ENCODE peak calls at places on chromosomes 7 and 10, in six cellular contexts. M is A549, P is astrocyte of the spinal cord, T is left lung, W is body of pancreas, N is heart left ventricle. O is an unnamed sample.

GRCh38 chr7:27677912-27678612 is 15.4 kb upstream of the HIBADH start:
- DNase-seq in T (no peak), W (peak; percentile 48), M (peak; percentile 93), P (peak; percentile 95), N (no peak), O (peak; percentile 96)

GRCh38 chr7:138738551-138739335 is 37.6 kb upstream of the SVOPL start:
- DNase-seq in T (peak; percentile 71), W (peak; percentile 92), M (peak; percentile 86), P (peak; percentile 91), N (peak; percentile 70), O (peak; percentile 26)

GRCh38 chr10:43340619-43341018 is 30.8 kb upstream of the FXYD4 start:
- DNase-seq in W (peak; percentile 61), P (no peak), M (peak; percentile 90), N (no peak), T (peak; percentile 82), O (no peak)

GRCh38 chr10:71911296-71911954 is 52.8 kb upstream of the CHST3 start:
- DNase-seq in N (no peak), T (no peak), P (no peak), M (no peak), W (no peak), O (no peak)

GRCh38 chr10:79028056-79028430 is 40.7 kb upstream of the ZMIZ1 start:
- DNase-seq in N (no peak), T (peak; percentile 2), P (no peak), M (no peak), W (no peak), O (no peak)

GRCh38 chr10:80260295-80261243 is 28.9 kb downstream of the MAT1A start:
- DNase-seq in P (no peak), N (no peak), M (peak; percentile 24), T (no peak), W (peak; percentile 48), O (no peak)

GRCh38 chr7:44395067-44395466 is 69.7 kb upstream of the CAMK2B start:
- DNase-seq in T (no peak), N (no peak), P (no peak), M (no peak), W (no peak), O (no peak)

GRCh38 chr10:45180507-45180906 is 134.9 kb downstream of the OR13A1 start:
- DNase-seq in P (no peak), N (no peak), M (no peak), W (no peak), T (no peak), O (no peak)

GRCh38 chr10:121804460-121804859 is 123.4 kb downstream of the ATE1 start:
- DNase-seq in N (no peak), P (peak; percentile 44), T (no peak), W (no peak), M (no peak), O (no peak)

GRCh38 chr7:116169060-116169459 is 41.3 kb upstream of the TES start:
- DNase-seq in P (peak; percentile 76), T (no peak), W (no peak), M (peak; percentile 52), N (no peak), O (no peak)

GRCh38 chr10:4279649-4280048 is 494.6 kb upstream of the KLF6 start:
- DNase-seq in N (no peak), M (no peak), T (no peak), W (no peak), P (peak; percentile 41), O (no peak)

GRCh38 chr7:69213882-69214281 is 384.4 kb upstream of the AUTS2 start:
- DNase-seq in T (no peak), W (no peak), N (no peak), P (no peak), M (peak; percentile 37), O (no peak)

GRCh38 chr10:29377333-29377961 is 88.6 kb downstream of the LYZL1 start:
- DNase-seq in W (peak; percentile 23), T (no peak), M (peak; percentile 21), N (no peak), P (peak; percentile 26), O (no peak)

GRCh38 chr10:8468477-8468876 is 414.0 kb downstream of the GATA3 start:
- DNase-seq in W (no peak), P (no peak), N (no peak), T (no peak), M (no peak), O (no peak)

GRCh38 chr10:113000876-113001598 is 51.0 kb downstream of the TCF7L2 start:
- DNase-seq in N (peak; percentile 62), M (no peak), T (no peak), W (peak; percentile 19), P (no peak), O (no peak)

DNA sequence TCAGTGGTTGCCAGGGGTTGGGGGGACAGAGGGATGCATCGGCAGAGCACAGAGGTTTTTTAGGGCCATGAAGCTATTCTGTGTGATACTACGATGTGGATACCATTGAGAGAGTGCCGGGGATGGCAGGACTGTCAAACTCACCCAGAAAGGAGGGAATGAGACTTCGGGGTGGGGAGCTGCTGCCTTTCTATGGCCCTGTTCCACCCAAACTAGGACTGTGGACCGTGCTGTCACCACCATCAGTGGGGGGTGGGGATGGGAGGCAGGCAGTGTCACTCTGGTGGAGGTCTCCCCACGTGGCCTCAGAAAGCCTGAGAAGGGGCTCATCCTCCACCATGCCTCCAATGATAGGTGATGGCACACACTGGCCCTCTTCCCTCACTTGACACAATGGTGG is 146.2 kb downstream of the PTPN20 start:
- DNase-seq in M (no peak), P (no peak), T (no peak), N (no peak), W (no peak), O (no peak)
- TF ChIP-seq CTCF in M (no peak), P (no peak), T (no peak), N (no peak), W (no peak), O (no peak)

GRCh38 chr7:156472267-156472666 is 168.3 kb upstream of the RNF32 start:
- DNase-seq in N (no peak), P (no peak), T (no peak), M (no peak), W (no peak), O (no peak)

GRCh38 chr7:156473476-156474240 is 166.9 kb upstream of the RNF32 start:
- DNase-seq in T (no peak), M (peak; percentile 53), P (peak; percentile 51), N (no peak), W (peak; percentile 68), O (no peak)

GRCh38 chr7:156466955-156467625 is 173.5 kb upstream of the RNF32 start:
- DNase-seq in W (no peak), T (no peak), M (no peak), P (no peak), N (no peak), O (no peak)

GRCh38 chr7:156474241-156474743 is 166.3 kb upstream of the RNF32 start:
- DNase-seq in T (no peak), W (no peak), N (no peak), M (peak; percentile 25), P (peak; percentile 82), O (no peak)

DNA sequence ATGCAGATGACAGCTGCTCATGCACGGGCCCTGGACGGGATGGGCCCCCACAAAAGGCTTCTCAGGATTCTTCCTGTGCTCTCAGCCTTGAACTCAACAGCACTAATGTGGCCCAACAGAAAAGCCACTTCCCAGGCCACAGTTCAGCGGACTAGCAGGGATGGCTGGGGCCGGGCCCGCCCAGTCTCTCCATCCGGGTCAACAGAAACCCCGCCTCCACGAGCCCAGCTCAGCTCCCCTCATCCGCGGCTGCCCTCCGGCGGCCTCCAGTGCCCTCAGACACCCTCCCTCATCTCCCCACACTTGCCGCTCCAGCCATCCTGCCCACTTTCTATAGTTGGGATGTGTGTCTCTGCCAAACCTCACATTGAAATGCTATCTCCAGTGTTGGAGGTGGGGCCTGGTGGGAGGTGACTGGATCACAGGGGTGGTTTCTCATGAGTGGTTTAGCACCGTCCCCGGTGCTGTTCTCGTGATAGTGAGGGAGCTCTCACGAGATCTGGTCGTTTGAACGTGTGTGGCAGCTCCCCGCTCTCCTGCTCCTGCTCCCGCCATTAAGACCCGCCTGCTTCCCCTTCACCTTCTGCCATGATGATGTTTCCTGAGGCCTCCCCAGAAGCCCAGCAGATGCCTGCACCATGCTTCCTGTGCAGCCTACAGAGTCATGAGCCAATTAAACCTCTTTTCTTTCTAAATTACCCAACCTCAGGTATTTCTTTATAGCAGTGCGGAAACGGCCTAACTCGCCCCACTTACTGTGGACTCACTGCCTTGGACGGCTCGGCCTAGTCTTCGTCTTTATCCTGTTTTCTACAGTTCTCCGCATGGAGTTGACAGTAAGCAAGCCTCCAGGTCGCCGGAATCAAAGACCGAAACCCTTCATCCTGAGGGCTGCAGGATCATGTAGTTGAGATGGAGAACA is 169.9 kb upstream of the RNF32 start:
- DNase-seq in W (no peak), N (no peak), P (no peak), M (no peak), T (no peak), O (no peak)
- H3K4me3 ChIP-seq in W (no peak overlapping the region), N (no peak overlapping the region), P (no peak overlapping the region), M (no peak overlapping the region), T (no peak overlapping the region), O (no peak overlapping the region)

GRCh38 chr7:141257597-141257996 is 183.7 kb downstream of the TMEM178B start:
- DNase-seq in M (no peak), P (no peak), N (no peak), W (no peak), T (no peak), O (no peak)

GRCh38 chr7:141251180-141251579 is 177.3 kb downstream of the TMEM178B start:
- DNase-seq in N (no peak), T (no peak), P (no peak), M (no peak), W (peak; percentile 34), O (no peak)

GRCh38 chr7:141246426-141246825 is 172.6 kb downstream of the TMEM178B start:
- DNase-seq in T (no peak), M (no peak), N (no peak), W (no peak), P (no peak), O (no peak)

GRCh38 chr7:141251957-141252356 is 178.1 kb downstream of the TMEM178B start:
- DNase-seq in P (no peak), N (no peak), W (no peak), M (no peak), T (no peak), O (no peak)
- TF ChIP-seq CTCF in P (peak; percentile 17), N (peak; percentile 23), W (no peak), M (no peak), T (no peak), O (no peak)

GRCh38 chr7:17548014-17548653 is 249.7 kb downstream of the AHR start:
- DNase-seq in N (no peak), M (no peak), W (no peak), P (no peak), T (no peak), O (no peak)

GRCh38 chr7:17546206-17546998 is 247.9 kb downstream of the AHR start:
- DNase-seq in P (peak; percentile 47), M (peak; percentile 47), W (no peak), T (no peak), N (no peak), O (no peak)

GRCh38 chr7:17552952-17553351 is 254.5 kb downstream of the AHR start:
- DNase-seq in P (no peak), W (no peak), T (no peak), N (no peak), M (no peak), O (no peak)

GRCh38 chr7:17552373-17552772 is 253.9 kb downstream of the AHR start:
- DNase-seq in T (no peak), N (no peak), P (no peak), W (no peak), M (no peak), O (no peak)

DNA sequence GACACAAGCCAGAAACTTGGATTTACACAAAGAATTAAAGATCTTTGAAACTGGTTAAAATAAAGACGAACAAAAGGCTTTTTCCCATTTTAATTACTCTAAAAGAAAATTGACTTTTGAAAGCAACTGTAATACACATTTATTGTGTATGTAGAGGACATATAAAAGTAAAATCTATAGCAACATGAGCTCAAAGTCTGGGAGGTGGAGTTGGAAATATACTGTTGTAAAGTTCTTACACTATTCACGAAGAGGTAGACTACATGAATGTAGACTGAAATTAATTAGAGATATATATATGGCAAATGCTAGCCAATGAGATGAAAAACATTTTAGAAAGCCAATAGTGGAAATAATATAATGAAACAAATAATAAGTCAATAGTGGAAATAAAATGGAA is 251.0 kb downstream of the AHR start:
- DNase-seq in M (no peak), T (no peak), W (no peak), N (no peak), P (no peak), O (no peak)
- H3K4me3 ChIP-seq in M (no peak overlapping the region), T (no peak overlapping the region), W (no peak overlapping the region), N (no peak overlapping the region), P (no peak overlapping the region), O (no peak overlapping the region)